ENCODE peak calls at places on chromosomes 4 and X, in five cellular contexts. E is neural progenitor cell, R is small intestine, D is OCI-LY7, N is IMR-90. H is an unnamed sample. For H3K36me3, the result is how much of the 10 kb centered on the place peaks cover.

GRCh38 chr4:175298119-175298518 is 380.0 kb downstream of the ADAM29 start:
- DNase-seq in E (no peak), N (peak), R (no peak), D (no peak), H (no peak)

GRCh38 chrX:65926095-65927019 is 113.5 kb downstream of the VSIG4 start:
- DNase-seq in E (no peak), D (peak), R (peak), N (no peak), H (no peak)

GRCh38 chrX:3029084-3029483 is 12.2 kb upstream of the ARSF start:
- DNase-seq in D (no peak), R (no peak), N (no peak), E (no peak), H (no peak)

GRCh38 chr4:98645527-98645926 is 12.9 kb downstream of the TSPAN5 start:
- DNase-seq in R (no peak), D (no peak), E (no peak), N (no peak), H (no peak)

GRCh38 chrX:137562096-137562495 is 3.8 kb upstream of the ZIC3 start:
- DNase-seq in D (no peak), E (no peak), N (no peak), R (no peak), H (no peak)

GRCh38 chrX:110157444-110157843 is 154.5 kb downstream of the TMEM164 start:
- DNase-seq in D (no peak), R (no peak), E (no peak), N (no peak), H (no peak)

GRCh38 chr4:7214359-7214758 is 22.0 kb downstream of the SORCS2 start:
- DNase-seq in N (no peak), D (no peak), E (no peak), R (no peak), H (no peak)

GRCh38 chrX:149903889-149904748 is 23.1 kb downstream of the MAGEA8 start:
- DNase-seq in D (no peak), E (no peak), R (peak), N (peak), H (no peak)

GRCh38 chrX:136468391-136469103 is 19.2 kb upstream of the BRS3 start:
- DNase-seq in N (no peak), D (no peak), R (peak), E (no peak), H (no peak)

GRCh38 chr4:111602848-111603247 is 542.4 kb upstream of the FAM241A start:
- DNase-seq in N (peak), R (no peak), E (no peak), D (no peak), H (no peak)

GRCh38 chr4:169270156-169270809 is 473 bp downstream of the SH3RF1 start:
- DNase-seq in R (peak), N (no peak), E (peak), D (no peak), H (no peak)

GRCh38 chr4:79964715-79965345 is 108.2 kb downstream of the ANTXR2 start:
- DNase-seq in E (peak), R (no peak), D (no peak), N (no peak), H (no peak)

GRCh38 chr4:186848437-186848836 is 124.8 kb upstream of the FAT1 start:
- DNase-seq in N (no peak), R (no peak), D (no peak), E (no peak), H (no peak)

GRCh38 chr4:101191302-101192098 is 155.8 kb downstream of the PPP3CA start:
- DNase-seq in D (no peak), N (peak), E (peak), R (no peak), H (no peak)

GRCh38 chr4:142408003-142408441 is 438.1 kb downstream of the INPP4B start:
- DNase-seq in E (no peak), R (no peak), D (no peak), N (no peak), H (no peak)

GRCh38 chr4:171588146-171588545 is 225.1 kb upstream of the GALNTL6 start:
- DNase-seq in D (no peak), N (no peak), E (no peak), R (no peak), H (no peak)

GRCh38 chr4:144954224-144954623 is 143.8 kb downstream of the ANAPC10 start:
- DNase-seq in E (peak), R (no peak), N (no peak), D (no peak), H (no peak)

GRCh38 chr4:93373893-93374860 is 454.4 kb upstream of the ATOH1 start:
- DNase-seq in D (no peak), N (peak), E (no peak), R (no peak), H (no peak)

GRCh38 chrX:96407043-96407442 is 277.6 kb upstream of the DIAPH2 start:
- DNase-seq in E (peak), R (peak), N (peak), D (no peak), H (no peak)

GRCh38 chrX:30653415-30654131 is at the start of gene GK:
- DNase-seq in R (peak), E (peak), D (peak), N (peak), H (no peak)

GRCh38 chr4:26004290-26004689 is 90.3 kb downstream of the SMIM20 start:
- DNase-seq in E (no peak), N (no peak), D (no peak), R (no peak), H (no peak)

GRCh38 chrX:70664726-70665125 is 220.1 kb downstream of the DLG3 start:
- DNase-seq in E (peak), N (peak), D (peak), R (peak), H (peak)

GRCh38 chr4:176339936-176340761 is 20.4 kb downstream of the SPCS3 start:
- DNase-seq in D (no peak), N (no peak), R (no peak), E (no peak), H (peak)

GRCh38 chr4:42377497-42377896 is 19.8 kb upstream of the SHISA3 start:
- DNase-seq in D (no peak), N (no peak), E (no peak), R (no peak), H (no peak)

GRCh38 chr4:3752022-3752421 is 14.2 kb upstream of the ADRA2C start:
- DNase-seq in R (no peak), E (no peak), N (no peak), D (no peak), H (no peak)

GRCh38 chr4:157405070-157405469 is 184.5 kb downstream of the GRIA2 start:
- DNase-seq in E (no peak), R (no peak), N (no peak), D (no peak), H (no peak)

GRCh38 chrX:15451913-15452312 is 41.2 kb downstream of the PIR start:
- DNase-seq in E (no peak), R (no peak), N (peak), D (no peak), H (no peak)

GRCh38 chr4:23041501-23041900 is 348.8 kb downstream of the GBA3 start:
- DNase-seq in E (no peak), N (no peak), D (no peak), R (no peak), H (no peak)

GRCh38 chrX:116232833-116233232 is 62.3 kb downstream of the AGTR2 start:
- DNase-seq in E (no peak), D (no peak), R (no peak), N (peak), H (peak)

GRCh38 chrX:74272230-74272629 is 31.8 kb upstream of the ZCCHC13 start:
- DNase-seq in E (no peak), R (no peak), N (no peak), D (no peak), H (no peak)
- H3K36me3 ChIP-seq in E (under half), R (under half), N (under half), D (under half), H (under half)

GRCh38 chr4:116183241-116183640 is 902.1 kb downstream of the TRAM1L1 start:
- DNase-seq in D (no peak), R (no peak), N (no peak), E (no peak), H (no peak)
- H3K4me3 ChIP-seq in D (no peak), R (no peak), N (no peak), E (no peak), H (no peak)

GRCh38 chr4:8384397-8385060 is 56.0 kb downstream of the ACOX3 start:
- DNase-seq in D (no peak), E (no peak), R (no peak), N (no peak), H (no peak)
- H3K36me3 ChIP-seq in D (under half), E (under half), R (under half), N (under half), H (under half)

GRCh38 chrX:100819837-100820666 is at the start of gene CSTF2:
- DNase-seq in D (peak), E (peak), N (peak), R (peak), H (peak)
- H3K4me3 ChIP-seq in D (peak), E (peak), N (peak), R (peak), H (peak)

DNA sequence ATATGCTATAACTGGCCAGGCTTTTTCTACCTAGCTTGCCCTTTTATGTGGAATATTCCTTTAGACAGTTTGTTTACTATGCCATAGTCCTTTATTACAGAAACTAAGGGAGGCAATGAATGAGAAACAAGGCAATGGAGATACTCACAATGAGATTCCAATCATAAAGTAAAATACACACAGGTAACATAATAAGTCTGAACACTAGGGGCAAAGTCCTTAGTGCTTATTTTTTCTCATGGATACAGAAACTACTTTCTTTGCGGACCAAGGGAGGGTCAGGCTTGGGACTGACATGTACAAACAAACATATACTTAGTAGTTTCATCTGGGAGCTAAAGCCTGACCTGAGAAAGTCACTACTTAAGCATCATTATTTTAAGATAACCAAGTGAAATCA is 16.0 kb upstream of the UGT8 start:
- DNase-seq in D (no peak), N (no peak), E (no peak), R (peak), H (no peak)
- H3K36me3 ChIP-seq in D (under half), N (under half), E (under half), R (under half), H (under half)